ENCODE peak calls at places on chromosomes 3 and 15, in eight cellular contexts. V is GM23248, X is OCI-LY7, Q is hepatocyte, U is GM23338, P is PC-3, D is neural progenitor cell, E is HCT116. Y is an unnamed sample.

GRCh38 chr15:83380026-83380425 is 67.1 kb upstream of the SH3GL3 start:
- DNase-seq in V (peak), X (no peak), Q (no peak), U (no peak), P (peak), D (no peak), E (peak), Y (no peak)

GRCh38 chr3:145395421-145395820 is 765.6 kb downstream of the PLOD2 start:
- DNase-seq in V (no peak), X (no peak), Q (no peak), U (no peak), P (no peak), D (no peak), E (no peak), Y (no peak)

GRCh38 chr3:76656531-76657070 is 383.3 kb upstream of the ROBO2 start:
- DNase-seq in V (no peak), X (no peak), Q (no peak), U (no peak), P (no peak), D (no peak), E (no peak), Y (no peak)

GRCh38 chr3:60989893-60990740 is 261.1 kb downstream of the FHIT start:
- DNase-seq in V (no peak), X (no peak), Q (no peak), U (no peak), P (no peak), D (no peak), E (no peak), Y (no peak)

GRCh38 chr15:69679623-69680228 is 227.1 kb downstream of the RPLP1 start:
- DNase-seq in V (no peak), X (no peak), Q (no peak), U (no peak), P (no peak), D (no peak), E (no peak), Y (no peak)

GRCh38 chr15:78368115-78368514 is 28.0 kb downstream of the CRABP1 start:
- DNase-seq in V (no peak), X (no peak), Q (no peak), U (no peak), P (no peak), D (no peak), E (no peak), Y (no peak)

GRCh38 chr15:23690450-23690852 is 3.3 kb upstream of the NDN start:
- DNase-seq in V (peak), X (no peak), Q (peak), U (peak), P (no peak), D (peak), E (no peak), Y (no peak)

GRCh38 chr15:74431645-74432044 is 2.1 kb downstream of the SEMA7A start:
- DNase-seq in V (peak), X (no peak), Q (no peak), U (no peak), P (peak), D (no peak), E (no peak), Y (no peak)

GRCh38 chr3:128282392-128283196 is 129.3 kb downstream of the EEFSEC start:
- DNase-seq in V (peak), X (no peak), Q (no peak), U (peak), P (no peak), D (no peak), E (no peak), Y (no peak)

GRCh38 chr15:36888018-36888992 is 212.0 kb downstream of the MEIS2 start:
- DNase-seq in V (peak), X (no peak), Q (no peak), U (no peak), P (no peak), D (peak), E (no peak), Y (no peak)

GRCh38 chr3:55282994-55283393 is 204.1 kb downstream of the WNT5A start:
- DNase-seq in V (no peak), X (no peak), Q (no peak), U (peak), P (no peak), D (peak), E (no peak), Y (no peak)

GRCh38 chr3:172171396-172172075 is 132.2 kb downstream of the FNDC3B start:
- DNase-seq in V (peak), X (no peak), Q (no peak), U (peak), P (no peak), D (peak), E (no peak), Y (no peak)

GRCh38 chr3:176697284-176697889 is 499.9 kb downstream of the TBL1XR1 start:
- DNase-seq in V (no peak), X (no peak), Q (peak), U (peak), P (no peak), D (no peak), E (no peak), Y (no peak)

GRCh38 chr3:120544361-120544760 is 51.8 kb upstream of the NDUFB4 start:
- DNase-seq in V (no peak), X (no peak), Q (no peak), U (no peak), P (no peak), D (no peak), E (no peak), Y (no peak)

DNA sequence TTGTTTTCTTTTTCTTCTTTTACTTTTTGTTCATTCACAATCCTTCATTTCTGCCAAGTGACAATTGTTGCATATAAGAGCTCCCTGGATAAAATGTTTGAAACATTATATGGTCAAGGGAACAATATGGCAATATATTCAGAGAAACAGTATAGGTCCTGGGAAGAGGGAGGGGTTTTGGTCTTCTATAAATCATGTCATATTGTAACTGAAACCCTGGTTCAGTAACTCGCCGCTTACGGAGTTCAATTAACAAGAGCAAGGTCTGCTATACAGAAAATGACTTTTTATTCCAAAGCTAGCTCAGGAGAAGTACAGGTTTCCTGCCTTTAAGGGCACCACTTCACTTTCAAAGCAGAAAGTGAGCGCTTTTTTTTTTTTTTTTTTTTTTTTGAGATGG is 522.1 kb upstream of the TGFBR2 start:
- DNase-seq in V (no peak), X (no peak), Q (no peak), U (no peak), P (no peak), D (no peak), E (no peak), Y (no peak)
- H3K4me3 ChIP-seq in V (no peak), X (no peak), Q (no peak), U (peak), P (no peak), D (no peak), E (no peak), Y (no peak)

DNA sequence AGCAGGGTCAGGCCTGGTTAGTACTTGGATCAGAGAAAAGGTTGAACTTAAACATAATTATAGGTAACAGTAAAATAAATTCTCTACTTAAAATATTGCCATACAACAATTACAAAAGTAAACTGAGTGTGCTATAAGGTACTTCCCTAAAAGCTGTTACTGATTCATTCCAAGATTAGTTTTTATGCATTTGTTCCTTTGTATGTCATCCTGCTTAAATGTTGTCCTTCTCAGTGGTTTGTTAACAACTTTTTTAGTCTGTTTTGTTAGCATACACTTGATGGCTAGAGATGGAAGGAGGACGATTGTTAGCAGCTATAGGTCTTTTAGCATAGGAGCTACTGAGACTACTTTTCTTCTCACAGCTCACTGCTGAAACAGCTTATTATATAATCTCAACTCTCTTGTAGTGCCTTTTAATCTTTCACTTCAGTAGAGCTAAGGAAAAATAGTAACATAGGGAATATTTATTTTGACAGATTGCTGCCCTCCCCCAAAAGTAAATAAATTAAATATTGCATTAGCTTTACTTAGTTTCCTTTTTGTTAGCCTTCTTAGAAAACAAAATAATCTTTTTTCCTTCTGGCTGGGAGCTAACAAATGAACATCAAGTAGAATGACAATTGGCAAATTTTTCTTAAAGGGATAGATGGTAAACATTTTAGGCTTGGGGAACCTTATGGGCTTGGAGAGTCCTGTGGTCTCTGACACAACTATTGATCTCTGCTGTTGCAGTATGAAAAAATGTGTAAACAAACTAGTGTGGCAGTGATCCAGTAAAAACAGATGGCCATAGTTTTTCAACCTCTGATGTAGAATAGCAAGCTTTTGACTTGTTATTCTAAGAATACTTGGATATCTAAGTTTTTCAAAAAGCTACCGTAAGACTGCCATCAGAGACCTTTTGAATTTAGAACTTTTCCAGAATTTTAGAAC is 39.5 kb downstream of the USP8 start:
- DNase-seq in V (peak), X (no peak), Q (no peak), U (no peak), P (no peak), D (no peak), E (no peak), Y (no peak)
- TF ChIP-seq EZH2phosphoT487 in V (no peak), X (no peak), Q (no peak), U (no peak), P (no peak), D (no peak), E (no peak), Y (no peak)

GRCh38 chr3:52703356-52703755 is 2.2 kb downstream of the GLT8D1 start:
- DNase-seq in V (no peak), X (no peak), Q (no peak), U (no peak), P (no peak), D (no peak), E (no peak), Y (no peak)
- H3K4me2 ChIP-seq in V (peak), X (peak), Q (peak), U (no peak), P (peak), D (peak), E (no peak), Y (peak)

GRCh38 chr3:108089544-108089943 is 1.3 kb downstream of the CD47 start:
- DNase-seq in V (peak), X (peak), Q (no peak), U (peak), P (peak), D (no peak), E (no peak), Y (peak)

GRCh38 chr3:108090066-108090700 is 648 bp downstream of the CD47 start:
- DNase-seq in V (peak), X (peak), Q (peak), U (peak), P (peak), D (peak), E (no peak), Y (peak)

GRCh38 chr3:108088146-108088545 is 2.7 kb downstream of the CD47 start:
- DNase-seq in V (peak), X (peak), Q (no peak), U (no peak), P (peak), D (no peak), E (no peak), Y (no peak)

GRCh38 chr3:108086653-108087052 is 4.2 kb downstream of the CD47 start:
- DNase-seq in V (no peak), X (no peak), Q (no peak), U (no peak), P (no peak), D (no peak), E (no peak), Y (no peak)

DNA sequence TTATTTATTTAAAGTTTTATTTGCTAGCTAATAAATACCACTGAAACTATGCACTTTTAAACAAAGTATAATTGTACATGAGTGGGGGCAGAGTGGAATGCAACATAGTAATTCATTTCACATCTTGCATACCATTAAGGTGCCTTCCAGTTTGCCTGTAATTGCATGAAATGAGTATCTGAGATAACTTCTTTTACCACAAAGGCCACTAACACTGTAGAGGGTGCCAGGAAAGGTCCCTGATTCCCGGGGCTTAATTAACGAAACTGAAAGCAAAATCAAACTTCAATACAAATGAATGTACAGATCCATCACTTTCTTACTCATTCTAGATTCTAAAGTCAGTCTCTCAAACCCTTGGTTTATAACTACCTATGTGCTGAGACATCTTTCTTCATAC is 2.1 kb downstream of the CD47 start:
- DNase-seq in V (peak), X (peak), Q (no peak), U (no peak), P (peak), D (no peak), E (no peak), Y (peak)
- H3K4me3 ChIP-seq in V (peak), X (peak), Q (no peak), U (no peak), P (peak), D (no peak), E (no peak), Y (peak)

Y was measured in MM.1S.